ENCODE peak calls at places on chromosome 18, in five cellular contexts. K is HuH-7.5, T is NCI-H2029, W is foreskin fibroblast, J is CMK. H is an unnamed sample.

GRCh38 chr18:74370163-74370562 is 54.5 kb downstream of the C18orf63 start:
- DNase-seq in T (no peak), J (no peak), W (peak; percentile 39), K (no peak), H (no peak)

GRCh38 chr18:46434629-46435028 is 222.4 kb downstream of the LOXHD1 start:
- DNase-seq in W (no peak), T (no peak), J (no peak), K (no peak), H (no peak)

GRCh38 chr18:28041366-28041765 is 135.6 kb downstream of the CDH2 start:
- DNase-seq in K (no peak), J (no peak), T (no peak), W (no peak), H (no peak)

GRCh38 chr18:79018911-79019310 is 39.3 kb downstream of the SALL3 start:
- DNase-seq in J (no peak), W (no peak), K (no peak), T (no peak), H (no peak)

GRCh38 chr18:9916067-9916684 is 2.4 kb downstream of the VAPA start:
- DNase-seq in W (no peak), K (no peak), J (no peak), T (no peak), H (no peak)

GRCh38 chr18:48997985-48998831 is 47.4 kb upstream of the SMAD7 start:
- DNase-seq in K (no peak), T (no peak), J (no peak), W (peak; percentile 95), H (peak; percentile 92)

GRCh38 chr18:58205087-58205779 is 161.2 kb downstream of the NEDD4L start:
- DNase-seq in T (no peak), W (peak; percentile 88), K (no peak), J (no peak), H (no peak)

GRCh38 chr18:40902436-40902835 is 1052.6 kb upstream of the PIK3C3 start:
- DNase-seq in W (no peak), J (no peak), T (no peak), K (no peak), H (no peak)

GRCh38 chr18:49101230-49101629 is 150.5 kb upstream of the SMAD7 start:
- DNase-seq in K (no peak), J (no peak), W (no peak), T (no peak), H (no peak)

GRCh38 chr18:80159713-80160636 is 50.9 kb downstream of the ADNP2 start:
- DNase-seq in W (no peak), K (no peak), J (no peak), T (no peak), H (no peak)

GRCh38 chr18:62335494-62335893 is 10.4 kb downstream of the TNFRSF11A start:
- DNase-seq in W (no peak), J (no peak), K (no peak), T (no peak), H (no peak)

GRCh38 chr18:2846241-2846637 is 567 bp upstream of the EMILIN2 start:
- DNase-seq in T (no peak), K (peak; percentile 47), W (no peak), J (no peak), H (peak; percentile 22)

GRCh38 chr18:37218022-37218590 is 347.5 kb downstream of the CELF4 start:
- DNase-seq in K (no peak), W (no peak), J (no peak), T (no peak), H (no peak)

GRCh38 chr18:31101148-31102019 is 837 bp downstream of the DSC2 start:
- DNase-seq in K (peak; percentile 11), J (peak; percentile 29), W (no peak), T (no peak), H (no peak)

GRCh38 chr18:76399613-76400391 is 95.2 kb downstream of the ZNF516 start:
- DNase-seq in W (no peak), K (no peak), J (no peak), T (no peak), H (no peak)

GRCh38 chr18:54812885-54813284 is 15.4 kb upstream of the RAB27B start:
- DNase-seq in W (no peak), T (no peak), J (no peak), K (no peak), H (no peak)

GRCh38 chr18:67596003-67596402 is 79.5 kb upstream of the DSEL start:
- DNase-seq in K (no peak), J (no peak), T (no peak), W (no peak), H (no peak)

GRCh38 chr18:77086656-77087390 is 45.8 kb downstream of the MBP start:
- DNase-seq in W (peak; percentile 24), T (no peak), K (no peak), J (no peak), H (no peak)

GRCh38 chr18:8623549-8624106 is 14.4 kb downstream of the RAB12 start:
- DNase-seq in K (no peak), T (peak; percentile 43), W (no peak), J (no peak), H (no peak)

GRCh38 chr18:55031164-55031563 is 71.9 kb upstream of the CCDC68 start:
- DNase-seq in J (no peak), K (no peak), T (no peak), W (no peak), H (no peak)

GRCh38 chr18:26549486-26550435 is 1.4 kb upstream of the KCTD1 start:
- DNase-seq in T (no peak), J (no peak), K (peak; percentile 40), W (peak; percentile 72), H (peak; percentile 43)

GRCh38 chr18:61720496-61720895 is 172.3 kb downstream of the RNF152 start:
- DNase-seq in J (no peak), K (no peak), W (no peak), T (no peak), H (no peak)

GRCh38 chr18:25228410-25228809 is 123.6 kb downstream of the ZNF521 start:
- DNase-seq in K (no peak), J (no peak), W (no peak), T (no peak), H (no peak)

GRCh38 chr18:9741461-9741820 is 33.3 kb downstream of the RAB31 start:
- DNase-seq in J (no peak), W (no peak), K (no peak), T (no peak), H (no peak)

GRCh38 chr18:50662177-50662576 is 102.3 kb downstream of the MAPK4 start:
- DNase-seq in J (no peak), W (peak; percentile 1), K (peak; percentile 60), T (no peak), H (no peak)

GRCh38 chr18:44893045-44893706 is 212.5 kb downstream of the SETBP1 start:
- DNase-seq in J (no peak), K (no peak), W (no peak), T (no peak), H (no peak)

GRCh38 chr18:7567487-7568425 is 640 bp downstream of the PTPRM start:
- DNase-seq in W (peak; percentile 58), T (no peak), K (peak; percentile 38), J (no peak), H (peak; percentile 18)

GRCh38 chr18:9210996-9211395 is 74.4 kb downstream of the ANKRD12 start:
- DNase-seq in T (no peak), J (no peak), K (no peak), W (no peak), H (no peak)

GRCh38 chr18:58635891-58636290 is 7.0 kb upstream of the ALPK2 start:
- DNase-seq in K (no peak), W (peak; percentile 14), J (no peak), T (no peak), H (no peak)

GRCh38 chr18:2302012-2302411 is 269.3 kb downstream of the METTL4 start:
- DNase-seq in K (no peak), W (no peak), T (no peak), J (no peak), H (no peak)

GRCh38 chr18:41226186-41226585 is 728.8 kb upstream of the PIK3C3 start:
- DNase-seq in T (no peak), W (peak; percentile 16), K (no peak), J (no peak), H (no peak)

GRCh38 chr18:36187138-36187825 is at the start of gene MOCOS:
- DNase-seq in T (no peak), W (peak; percentile 56), K (peak; percentile 79), J (no peak), H (peak; percentile 71)

GRCh38 chr18:44537521-44537920 is 143.2 kb upstream of the SETBP1 start:
- DNase-seq in J (no peak), K (no peak), W (peak; percentile 91), T (no peak), H (peak; percentile 5)

GRCh38 chr18:63540131-63540530 is 2.0 kb upstream of the SERPINB12 start:
- DNase-seq in W (peak; percentile 37), T (no peak), J (no peak), K (no peak), H (peak; percentile 10)

GRCh38 chr18:76822510-76823165 is at the start of gene ZNF236:
- DNase-seq in J (peak; percentile 49), K (peak; percentile 61), T (peak; percentile 29), W (peak; percentile 81), H (peak; percentile 35)

GRCh38 chr18:8559612-8560011 is 49.6 kb upstream of the RAB12 start:
- DNase-seq in T (no peak), J (no peak), W (no peak), K (no peak), H (no peak)

GRCh38 chr18:62183578-62184195 is 3.2 kb downstream of the PIGN start:
- DNase-seq in J (no peak), W (peak; percentile 27), K (no peak), T (peak; percentile 11), H (no peak)

GRCh38 chr18:7388752-7389151 is 157.9 kb downstream of the LRRC30 start:
- DNase-seq in J (no peak), K (no peak), W (no peak), T (no peak), H (no peak)